ENCODE peak calls at places on chromosome 4, in five cellular contexts. D is Peyer's patch, M is GDM1, C is kidney epithelial cell, G is hippocampal formation. J is an unnamed sample.

GRCh38 chr4:22487333-22487732 is 28.5 kb downstream of the ADGRA3 start:
- DNase-seq in C (no peak), G (no peak), M (no peak), D (no peak), J (no peak)

GRCh38 chr4:6658635-6659075 is 18.2 kb downstream of the MRFAP1 start:
- DNase-seq in C (no peak), G (no peak), D (no peak), M (no peak), J (no peak)

GRCh38 chr4:108620933-108621905 is 843 bp downstream of the RPL34 start:
- DNase-seq in C (no peak), G (no peak), D (no peak), M (no peak), J (no peak)

GRCh38 chr4:168643083-168643795 is 146.4 kb downstream of the PALLD start:
- DNase-seq in C (no peak), G (no peak), D (no peak), M (no peak), J (no peak)

GRCh38 chr4:6506616-6507140 is 34.3 kb upstream of the PPP2R2C start:
- DNase-seq in M (no peak), G (no peak), D (no peak), C (no peak), J (no peak)

GRCh38 chr4:136847881-136848621 is 684.2 kb downstream of the PCDH18 start:
- DNase-seq in C (no peak), M (no peak), D (no peak), G (no peak), J (no peak)

GRCh38 chr4:159248383-159249178 is 145.7 kb downstream of the RAPGEF2 start:
- DNase-seq in C (no peak), G (no peak), M (no peak), D (no peak), J (no peak)

GRCh38 chr4:110682311-110682710 is 59.4 kb upstream of the PITX2 start:
- DNase-seq in D (no peak), M (no peak), C (no peak), G (no peak), J (no peak)